ENCODE peak calls at places on chromosomes 12 and 14, in five cellular contexts. M is GM12878, K is HepG2, Y is K562, U is SK-N-SH. S is an unnamed sample.

GRCh38 chr12:106149096-106149784 is 10.5 kb upstream of the NUAK1 start:
- DNase-seq in M (no peak), K (no peak), Y (peak; percentile 28), U (no peak), S (peak; percentile 58)

GRCh38 chr12:23133471-23133870 is 508.5 kb downstream of the ETNK1 start:
- DNase-seq in M (no peak), K (no peak), Y (no peak), U (no peak), S (no peak)

GRCh38 chr12:2581293-2582045 is 213.3 kb upstream of the FKBP4 start:
- DNase-seq in M (no peak), K (no peak), Y (no peak), U (no peak), S (no peak)

GRCh38 chr12:57192920-57193319 is 23.7 kb upstream of the NXPH4 start:
- DNase-seq in M (no peak), K (no peak), Y (no peak), U (no peak), S (no peak)

GRCh38 chr14:82309199-82309598 is 775.5 kb upstream of the SEL1L start:
- DNase-seq in M (no peak), K (no peak), Y (no peak), U (no peak), S (no peak)

GRCh38 chr14:104694991-104695659 is 5.7 kb downstream of the INF2 start:
- DNase-seq in M (no peak), K (no peak), Y (no peak), U (no peak), S (no peak)

GRCh38 chr12:99154264-99154982 is 493.1 kb upstream of the GARIN6 start:
- DNase-seq in M (no peak), K (no peak), Y (no peak), U (no peak), S (no peak)

GRCh38 chr14:57085801-57086200 is 182.9 kb downstream of the EXOC5 start:
- DNase-seq in M (no peak), K (no peak), Y (no peak), U (peak; percentile 9), S (no peak)

GRCh38 chr14:65926935-65927700 is 514.6 kb downstream of the FUT8 start:
- DNase-seq in M (no peak), K (no peak), Y (no peak), U (no peak), S (no peak)

GRCh38 chr12:103855036-103855712 is 14.1 kb upstream of the NT5DC3 start:
- DNase-seq in M (no peak), K (peak; percentile 65), Y (no peak), U (no peak), S (no peak)

GRCh38 chr12:62438098-62438692 is 28.4 kb upstream of the MON2 start:
- DNase-seq in M (peak; percentile 11), K (peak; percentile 17), Y (peak; percentile 47), U (peak; percentile 49), S (peak; percentile 41)

GRCh38 chr12:67002711-67003110 is 266.4 kb upstream of the CAND1 start:
- DNase-seq in M (no peak), K (no peak), Y (no peak), U (no peak), S (no peak)

GRCh38 chr12:89179983-89180382 is 172.3 kb downstream of the DUSP6 start:
- DNase-seq in M (no peak), K (no peak), Y (no peak), U (peak; percentile 4), S (peak; percentile 82)

GRCh38 chr14:30450620-30451019 is 108.3 kb upstream of the G2E3 start:
- DNase-seq in M (no peak), K (no peak), Y (no peak), U (no peak), S (no peak)

GRCh38 chr12:14845350-14845750 is 2.0 kb upstream of the ART4 start:
- DNase-seq in M (no peak), K (peak; percentile 56), Y (peak; percentile 32), U (peak; percentile 58), S (peak; percentile 58)

GRCh38 chr12:68806488-68807237 is 1.3 kb upstream of the MDM2 start:
- DNase-seq in M (no peak), K (no peak), Y (no peak), U (no peak), S (no peak)

GRCh38 chr12:109475121-109475520 is 2.0 kb downstream of the KCTD10 start:
- DNase-seq in M (no peak), K (no peak), Y (no peak), U (no peak), S (no peak)

GRCh38 chr12:4440187-4440941 is 5.3 kb downstream of the FGF6 start:
- DNase-seq in M (no peak), K (no peak), Y (no peak), U (no peak), S (no peak)

GRCh38 chr12:22275847-22276246 is 58.7 kb downstream of the ST8SIA1 start:
- DNase-seq in M (no peak), K (no peak), Y (no peak), U (no peak), S (peak; percentile 82)

GRCh38 chr14:22339277-22339676 is 249.7 kb downstream of the DAD1 start:
- DNase-seq in M (no peak), K (no peak), Y (no peak), U (no peak), S (no peak)

GRCh38 chr12:52147367-52147972 is 44.3 kb downstream of the KRT80 start:
- DNase-seq in M (no peak), K (peak; percentile 67), Y (peak; percentile 70), U (peak; percentile 58), S (peak; percentile 100)

GRCh38 chr14:91399868-91400640 is 17.6 kb downstream of the CCDC88C start:
- DNase-seq in M (no peak), K (no peak), Y (no peak), U (no peak), S (no peak)

GRCh38 chr12:7008864-7009263 is 9.4 kb downstream of the LPCAT3 start:
- DNase-seq in M (no peak), K (no peak), Y (no peak), U (no peak), S (no peak)

DNA sequence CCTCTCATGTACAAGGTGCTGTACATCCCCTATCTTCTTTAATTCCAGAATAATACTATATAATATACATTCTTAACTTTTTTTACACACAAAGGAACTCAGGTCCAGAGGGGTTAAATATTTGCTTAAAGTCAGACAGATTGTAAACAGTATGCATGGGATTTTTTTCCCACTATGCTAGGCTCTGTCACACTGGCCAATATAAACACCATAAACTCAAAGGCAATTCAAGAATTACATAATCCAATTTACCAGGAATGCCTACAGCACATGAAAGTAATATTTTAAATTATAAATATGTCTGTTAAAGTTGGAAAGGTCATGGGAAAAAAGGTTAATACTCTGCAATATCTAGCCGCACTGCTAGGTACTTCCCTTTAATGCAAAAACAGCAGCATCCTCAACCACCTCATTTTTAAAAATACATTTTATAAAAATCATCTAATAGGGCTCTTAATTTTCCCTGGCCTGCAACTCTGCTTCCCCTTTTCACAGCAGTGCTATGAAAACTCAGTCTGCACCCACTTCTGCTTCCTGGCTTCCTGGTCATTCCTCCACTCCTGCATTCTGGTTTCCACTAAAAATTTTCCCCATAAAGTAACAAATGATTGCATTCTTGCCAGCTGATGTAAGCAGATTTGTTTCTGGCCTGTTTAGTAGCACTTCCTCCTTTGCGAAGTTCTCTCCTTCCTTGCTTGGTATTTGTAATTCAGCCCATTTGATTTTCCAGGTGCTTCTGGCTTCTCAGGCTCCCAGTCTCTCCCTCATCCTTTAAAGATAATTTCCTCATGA is 128.1 kb downstream of the ITPR2 start:
- DNase-seq in M (no peak), K (peak; percentile 20), Y (no peak), U (no peak), S (peak; percentile 14)
- TF ChIP-seq USF2 in M (no peak), K (no peak), Y (no peak), U (no peak), S (no peak)

DNA sequence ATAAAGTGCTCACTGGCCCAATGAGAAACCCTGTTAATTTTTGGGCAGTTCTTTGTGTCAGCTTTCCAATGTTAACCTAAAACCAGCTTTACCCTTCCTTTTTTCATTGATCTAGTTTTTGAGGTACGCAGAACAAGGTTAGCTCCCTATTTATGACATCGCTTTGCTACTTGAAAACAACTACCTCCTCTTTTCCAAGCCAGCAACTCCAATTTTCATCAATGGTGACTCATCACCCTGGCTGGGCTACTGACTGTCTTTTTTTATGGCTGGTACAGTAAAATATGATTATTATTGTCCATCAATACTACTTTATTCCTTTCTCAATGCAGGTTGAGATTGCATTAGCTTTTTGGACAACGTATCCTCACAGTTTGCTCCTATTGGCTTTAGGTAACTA is 22.5 kb upstream of the AKAP6 start:
- DNase-seq in M (no peak), K (no peak), Y (no peak), U (no peak), S (no peak)
- TF ChIP-seq REST in M (no peak), K (no peak), Y (no peak), U (no peak), S (no peak)

GRCh38 chr14:100778078-100778927 is 47.6 kb upstream of the MEG3 start:
- DNase-seq in M (no peak), K (no peak), Y (no peak), U (no peak), S (no peak)

GRCh38 chr14:100775831-100776591 is 49.3 kb downstream of the DLK1 start:
- DNase-seq in M (no peak), K (no peak), Y (no peak), U (no peak), S (no peak)

GRCh38 chr14:100775351-100775830 is 48.7 kb downstream of the DLK1 start:
- DNase-seq in M (no peak), K (no peak), Y (no peak), U (no peak), S (no peak)

GRCh38 chr14:100777366-100778077 is 48.4 kb upstream of the MEG3 start:
- DNase-seq in M (no peak), K (no peak), Y (no peak), U (peak; percentile 77), S (no peak)

GRCh38 chr14:100776681-100777365 is 49.1 kb upstream of the MEG3 start:
- DNase-seq in M (no peak), K (no peak), Y (no peak), U (no peak), S (no peak)
- TF ChIP-seq USF2 in M (no peak), K (no peak), Y (no peak), U (no peak), S (no peak)

GRCh38 chr12:80838708-80839107 is 99.0 kb downstream of the LIN7A start:
- DNase-seq in M (no peak), K (peak; percentile 2), Y (no peak), U (no peak), S (no peak)

GRCh38 chr12:80834724-80835123 is 103.0 kb downstream of the LIN7A start:
- DNase-seq in M (no peak), K (no peak), Y (no peak), U (no peak), S (no peak)

GRCh38 chr12:80837342-80837978 is 100.3 kb downstream of the LIN7A start:
- DNase-seq in M (no peak), K (peak; percentile 61), Y (no peak), U (peak; percentile 17), S (peak; percentile 53)

DNA sequence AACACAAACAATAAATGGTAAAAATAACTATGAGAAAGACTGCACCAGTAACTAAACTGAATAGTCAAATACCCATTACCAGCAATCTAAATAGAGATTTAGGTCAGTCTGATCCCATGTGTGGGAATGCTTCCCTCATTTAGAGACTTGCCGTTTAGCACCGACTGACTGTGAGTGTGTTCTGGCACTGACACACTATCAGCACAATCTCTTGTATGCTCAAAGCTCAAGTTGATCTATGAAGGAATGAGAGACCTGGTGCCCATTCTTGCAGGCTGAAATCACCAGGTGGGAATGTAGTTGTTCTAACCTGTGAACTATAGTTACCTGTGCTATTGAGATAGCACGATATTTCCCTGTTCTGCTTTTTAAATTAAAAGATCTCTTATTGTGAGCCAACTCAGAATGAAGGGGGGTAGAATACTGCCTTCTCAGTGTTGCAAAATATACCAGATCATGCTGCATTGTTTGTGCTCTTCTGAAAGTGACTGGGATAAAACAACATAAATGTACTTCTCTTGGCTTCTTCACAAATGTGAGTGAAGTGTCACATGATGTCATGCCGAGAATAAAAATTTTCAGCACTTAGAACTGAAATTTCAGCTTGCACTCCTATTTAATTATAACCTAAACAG is 99.6 kb downstream of the LIN7A start:
- DNase-seq in M (no peak), K (peak; percentile 43), Y (no peak), U (no peak), S (no peak)
- TF ChIP-seq REST in M (no peak), K (no peak), Y (no peak), U (no peak), S (no peak)